ENCODE peak calls at places on chromosomes 16 and 17, in six cellular contexts. X is heart right ventricle, L is GM12865, P is GM06990, K is mammary epithelial cell, B is A549. R is an unnamed sample.

GRCh38 chr16:72536673-72537435 is 364.9 kb upstream of the PMFBP1 start:
- DNase-seq in X (no peak), B (no peak), L (no peak), K (no peak), P (no peak), R (no peak)

GRCh38 chr16:1089439-1089821 is 6.6 kb downstream of the C1QTNF8 start:
- DNase-seq in P (no peak), X (peak), K (no peak), L (no peak), B (no peak), R (no peak)

GRCh38 chr17:28728364-28729200 is at the start of gene NEK8:
- DNase-seq in P (peak), K (peak), L (peak), X (peak), B (peak), R (peak)

GRCh38 chr17:64784353-64784798 is 122.3 kb upstream of the SMURF2 start:
- DNase-seq in K (no peak), X (no peak), B (no peak), P (no peak), L (no peak), R (peak)

GRCh38 chr17:14756469-14756868 is 455.6 kb downstream of the HS3ST3B1 start:
- DNase-seq in L (no peak), B (no peak), X (no peak), P (no peak), K (no peak), R (peak)

GRCh38 chr16:61306204-61306603 is 730.0 kb downstream of the CDH8 start:
- DNase-seq in L (no peak), K (no peak), P (no peak), B (no peak), X (no peak), R (no peak)

GRCh38 chr16:87742781-87743490 is 22.9 kb downstream of the KLHDC4 start:
- DNase-seq in B (no peak), X (no peak), L (no peak), P (no peak), K (no peak), R (no peak)

GRCh38 chr16:24950275-24950674 is 64.9 kb downstream of the ARHGAP17 start:
- DNase-seq in X (no peak), K (no peak), L (no peak), B (no peak), P (no peak), R (no peak)

GRCh38 chr16:86575754-86576557 is 2.4 kb upstream of the FOXL1 start:
- DNase-seq in P (peak), L (peak), X (peak), K (peak), B (peak), R (peak)

GRCh38 chr17:8360260-8360659 is 16.2 kb downstream of the KRABD2 start:
- DNase-seq in P (no peak), K (no peak), X (no peak), B (no peak), L (no peak), R (no peak)

DNA sequence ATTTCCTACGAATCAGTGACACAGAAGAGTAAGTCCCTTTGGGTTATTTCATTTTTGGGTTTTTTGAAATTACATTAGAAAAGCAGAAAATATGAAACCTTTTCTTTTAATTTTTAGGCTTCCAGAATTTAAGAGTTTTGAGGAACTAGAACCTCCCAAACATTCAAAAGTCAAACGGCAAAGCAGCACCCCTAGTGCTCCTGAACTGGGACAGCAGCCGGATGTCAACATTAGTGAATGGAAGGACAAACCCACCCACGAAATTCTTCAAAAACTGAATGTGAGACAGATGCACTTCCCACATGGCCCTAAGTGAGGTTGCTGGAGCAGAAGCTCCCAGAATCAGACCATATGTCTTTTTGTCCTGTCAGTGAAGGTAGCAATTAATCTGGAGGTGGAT is 199.4 kb downstream of the PHKB start:
- DNase-seq in L (no peak), K (no peak), P (no peak), B (no peak), X (no peak), R (no peak)
- TF ChIP-seq CTCF in L (no peak), K (no peak), P (no peak), B (no peak), X (no peak), R (no peak)

DNA sequence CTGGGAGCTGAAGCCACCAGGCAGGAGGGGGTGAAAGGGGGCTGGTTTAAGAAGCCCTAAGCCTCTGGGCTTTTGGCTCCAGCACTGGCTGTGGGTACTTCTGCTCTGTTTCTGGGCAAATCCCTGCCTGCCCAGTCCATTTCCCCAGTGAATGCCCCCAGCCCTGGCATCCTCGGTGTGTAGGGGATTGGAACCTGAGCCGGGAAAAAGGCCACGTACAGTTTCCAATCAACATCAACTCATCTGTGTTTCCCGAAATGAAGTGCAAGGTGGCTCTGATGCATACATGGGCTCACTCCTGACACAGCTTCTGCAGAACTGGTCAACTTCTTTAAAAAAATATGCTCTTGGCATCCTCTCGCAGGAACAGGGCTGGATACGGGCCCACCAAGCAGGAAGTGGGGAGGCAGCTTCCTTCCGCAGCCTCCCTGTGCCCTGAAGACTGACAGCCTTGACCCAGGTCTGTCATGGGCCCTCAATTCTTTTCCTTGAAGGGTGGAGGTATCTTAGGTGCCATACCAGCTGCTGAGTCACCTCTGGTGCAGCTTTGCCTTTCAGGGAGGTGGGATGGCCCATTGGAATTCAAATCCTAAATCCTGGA is 73.3 kb downstream of the N4BP1 start:
- DNase-seq in K (no peak), P (no peak), L (peak), X (no peak), B (no peak), R (peak)
- TF ChIP-seq CTCF in K (no peak), P (no peak), L (no peak), X (no peak), B (no peak), R (no peak)

GRCh38 chr17:49841548-49841947 is 6.3 kb downstream of the TAC4 start:
- DNase-seq in X (no peak), B (no peak), L (no peak), P (no peak), K (no peak), R (no peak)

GRCh38 chr17:49846938-49847712 is 744 bp downstream of the TAC4 start:
- DNase-seq in P (no peak), K (no peak), L (no peak), B (no peak), X (no peak), R (no peak)

GRCh38 chr17:49842846-49843245 is 5.0 kb downstream of the TAC4 start:
- DNase-seq in B (no peak), L (no peak), K (no peak), X (no peak), P (no peak), R (no peak)

GRCh38 chr17:49845210-49845782 is 2.6 kb downstream of the TAC4 start:
- DNase-seq in K (no peak), B (no peak), X (peak), P (no peak), L (no peak), R (no peak)

GRCh38 chr17:49843774-49844350 is 4.0 kb downstream of the TAC4 start:
- DNase-seq in X (no peak), K (no peak), B (peak), L (peak), P (no peak), R (no peak)
- TF ChIP-seq CTCF in X (peak), K (peak), B (peak), L (peak), P (peak), R (peak)

DNA sequence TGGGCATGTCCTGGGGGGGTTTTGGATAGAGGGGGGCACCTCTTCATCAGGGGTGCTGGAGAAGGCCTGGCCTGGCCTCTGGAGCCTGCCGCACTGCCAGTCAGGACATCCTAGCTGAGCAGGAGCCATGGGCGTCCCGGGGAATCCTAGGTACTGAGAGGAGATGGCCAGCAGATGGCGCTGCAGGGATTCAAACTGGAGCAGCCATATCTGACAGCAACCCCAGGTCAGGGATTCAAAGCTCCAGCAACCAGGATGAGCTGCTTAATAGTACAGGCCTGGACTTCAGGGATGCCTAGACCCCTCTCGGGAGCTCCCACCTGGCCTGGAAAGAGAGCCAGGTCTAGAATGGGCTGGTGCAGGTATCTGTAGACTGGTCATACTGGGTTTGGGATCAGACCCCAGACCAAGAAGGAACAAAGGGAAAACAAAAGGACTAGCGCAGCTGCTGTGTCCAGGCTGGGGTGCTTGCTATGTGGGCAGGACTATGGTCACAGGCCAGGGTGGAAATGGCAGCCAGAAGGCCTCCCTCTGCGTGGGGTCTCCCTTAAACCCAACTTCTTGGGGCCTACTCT is 306.9 kb upstream of the RBFOX1 start:
- DNase-seq in X (peak), L (peak), P (no peak), K (no peak), B (peak), R (no peak)
- TF ChIP-seq CTCF in X (peak), L (peak), P (peak), K (no peak), B (peak), R (peak)

DNA sequence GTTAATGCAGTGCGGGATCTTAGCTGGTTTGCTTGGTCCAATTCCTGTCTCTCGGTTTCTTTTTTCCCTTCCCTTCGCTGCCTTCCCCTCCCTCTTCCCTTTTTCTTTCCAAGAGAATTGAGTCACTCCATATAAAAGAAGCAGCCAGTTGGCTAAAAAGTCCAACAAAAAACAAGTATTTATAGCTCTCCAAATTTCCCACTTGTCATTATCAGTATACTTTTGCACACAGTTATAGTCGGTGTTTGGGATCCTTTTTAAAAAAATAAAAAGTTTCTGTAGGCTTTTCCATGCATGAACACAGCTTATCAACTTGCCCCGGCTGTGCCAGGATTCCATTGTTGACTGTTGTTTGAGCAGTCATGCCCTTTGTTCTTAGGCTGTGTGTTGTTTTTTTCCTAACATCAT is 24.9 kb downstream of the HMOX2 start:
- DNase-seq in B (no peak), P (no peak), K (no peak), L (no peak), X (no peak), R (no peak)
- TF ChIP-seq CTCF in B (no peak), P (no peak), K (no peak), L (no peak), X (no peak), R (no peak)

GRCh38 chr17:77256710-77257109 is 115.9 kb downstream of the SEC14L1 start:
- DNase-seq in P (no peak), X (no peak), L (no peak), K (no peak), B (no peak), R (no peak)
- TF ChIP-seq CTCF in P (no peak), X (no peak), L (peak), K (peak), B (no peak), R (no peak)

R was measured in osteocyte.